ENCODE peak calls at places on chromosomes 16 and 17, in seven cellular contexts. E is tibial nerve, V is neural progenitor cell, R is fibroblast of lung, F is left lung, D is heart right ventricle, M is SJSA1. O is an unnamed sample.

GRCh38 chr17:742147-742793 is 9.8 kb downstream of the GEMIN4 start:
- DNase-seq in M (no peak), E (no peak), D (no peak), V (no peak), F (no peak), R (no peak), O (no peak)

GRCh38 chr16:6081320-6081976 is 983.9 kb upstream of the EEF2KMT start:
- DNase-seq in M (no peak), R (no peak), D (peak; percentile 3), F (no peak), V (peak; percentile 59), E (no peak), O (no peak)

GRCh38 chr16:81280393-81280792 is 34.4 kb upstream of the GAN start:
- DNase-seq in R (no peak), D (no peak), M (no peak), V (no peak), E (no peak), F (no peak), O (no peak)

GRCh38 chr16:12866981-12867551 is 34.3 kb upstream of the SHISA9 start:
- DNase-seq in E (no peak), F (no peak), M (no peak), V (no peak), R (no peak), D (no peak), O (no peak)

GRCh38 chr17:38620551-38621277 is 15.0 kb upstream of the SRCIN1 start:
- DNase-seq in R (no peak), F (no peak), E (no peak), V (no peak), D (no peak), M (no peak), O (peak; percentile 15)

GRCh38 chr16:78576941-78577340 is 477.5 kb downstream of the WWOX start:
- DNase-seq in E (no peak), F (no peak), D (no peak), M (no peak), V (no peak), R (no peak), O (no peak)

GRCh38 chr16:31473300-31474052 is 1.5 kb downstream of the TGFB1I1 start:
- DNase-seq in E (no peak), M (no peak), F (peak; percentile 62), D (no peak), V (no peak), R (no peak), O (no peak)

GRCh38 chr16:19926449-19927390 is 42.1 kb upstream of the GPRC5B start:
- DNase-seq in D (no peak), M (no peak), E (no peak), F (no peak), R (peak; percentile 48), V (no peak), O (no peak)

GRCh38 chr16:57483725-57484514 is 2.4 kb downstream of the DOK4 start:
- DNase-seq in M (peak; percentile 42), E (no peak), V (no peak), F (no peak), R (no peak), D (no peak), O (peak; percentile 71)

GRCh38 chr16:85514601-85515318 is 98.4 kb upstream of the GSE1 start:
- DNase-seq in V (peak; percentile 73), M (peak; percentile 90), D (peak; percentile 70), E (peak; percentile 48), F (peak; percentile 86), R (peak; percentile 96), O (peak; percentile 87)

GRCh38 chr17:48462946-48463345 is 32.9 kb upstream of the SKAP1 start:
- DNase-seq in F (no peak), E (no peak), R (no peak), V (no peak), D (no peak), M (no peak), O (no peak)

GRCh38 chr16:5706206-5706605 is 608.6 kb upstream of the EEF2KMT start:
- DNase-seq in M (no peak), E (no peak), V (no peak), R (no peak), F (no peak), D (no peak), O (no peak)

GRCh38 chr17:5241861-5242671 is 7.4 kb upstream of the SCIMP start:
- DNase-seq in F (no peak), V (no peak), E (no peak), M (no peak), R (no peak), D (no peak), O (no peak)

GRCh38 chr16:59905628-59906027 is 1171.5 kb upstream of the GOT2 start:
- DNase-seq in F (no peak), M (no peak), E (no peak), R (peak; percentile 60), D (no peak), V (no peak), O (no peak)

GRCh38 chr16:82878466-82878865 is 251.7 kb downstream of the CDH13 start:
- DNase-seq in F (no peak), V (no peak), M (no peak), E (no peak), R (no peak), D (no peak), O (no peak)

GRCh38 chr17:1787301-1787902 is 25.5 kb downstream of the SERPINF1 start:
- DNase-seq in V (no peak), D (peak; percentile 64), E (no peak), M (peak; percentile 83), F (no peak), R (peak; percentile 93), O (no peak)

GRCh38 chr17:5249615-5250014 is 15.0 kb upstream of the SCIMP start:
- DNase-seq in V (peak; percentile 72), D (peak; percentile 61), E (peak; percentile 75), R (peak; percentile 86), M (peak; percentile 46), F (no peak), O (no peak)

GRCh38 chr17:51461578-51462004 is 201.2 kb downstream of the UTP18 start:
- DNase-seq in M (peak; percentile 87), D (peak; percentile 19), E (peak; percentile 44), F (peak; percentile 80), V (peak; percentile 63), R (peak; percentile 15), O (peak; percentile 75)

GRCh38 chr17:77571562-77571981 is 386.9 kb upstream of the TNRC6C start:
- DNase-seq in V (no peak), R (peak; percentile 35), D (no peak), M (no peak), E (no peak), F (no peak), O (peak; percentile 40)

GRCh38 chr16:85514295-85514600 is 98.9 kb upstream of the GSE1 start:
- DNase-seq in R (no peak), F (peak; percentile 85), D (peak; percentile 80), E (no peak), M (no peak), V (no peak), O (peak; percentile 89)

GRCh38 chr16:86806181-86806837 is 228.0 kb downstream of the FOXL1 start:
- DNase-seq in F (no peak), M (no peak), V (no peak), D (no peak), R (no peak), E (no peak), O (no peak)

GRCh38 chr16:20042848-20043247 is 30.8 kb downstream of the GPR139 start:
- DNase-seq in R (no peak), V (no peak), M (no peak), F (no peak), D (no peak), E (no peak), O (no peak)

GRCh38 chr17:50314456-50315011 is 31.4 kb upstream of the XYLT2 start:
- DNase-seq in E (no peak), V (no peak), R (no peak), D (no peak), M (no peak), F (no peak), O (peak; percentile 3)

GRCh38 chr17:35743911-35744328 is 9.1 kb downstream of the GAS2L2 start:
- DNase-seq in E (no peak), F (peak; percentile 47), D (no peak), R (peak; percentile 45), V (peak; percentile 77), M (no peak), O (no peak)

GRCh38 chr17:65364408-65364807 is 197.0 kb downstream of the AXIN2 start:
- DNase-seq in R (no peak), D (no peak), M (no peak), F (no peak), E (no peak), V (no peak), O (no peak)

GRCh38 chr16:62066747-62067146 is 30.5 kb upstream of the CDH8 start:
- DNase-seq in D (no peak), E (no peak), F (peak; percentile 19), V (no peak), M (no peak), R (no peak), O (no peak)

GRCh38 chr16:62064173-62064572 is 27.9 kb upstream of the CDH8 start:
- DNase-seq in M (no peak), F (no peak), V (no peak), R (no peak), D (no peak), E (no peak), O (no peak)

GRCh38 chr16:62067981-62068380 is 31.7 kb upstream of the CDH8 start:
- DNase-seq in D (no peak), V (no peak), F (no peak), E (no peak), R (no peak), M (no peak), O (no peak)

GRCh38 chr16:62068747-62069146 is 32.5 kb upstream of the CDH8 start:
- DNase-seq in E (no peak), F (no peak), R (no peak), M (no peak), V (peak; percentile 24), D (no peak), O (no peak)

DNA sequence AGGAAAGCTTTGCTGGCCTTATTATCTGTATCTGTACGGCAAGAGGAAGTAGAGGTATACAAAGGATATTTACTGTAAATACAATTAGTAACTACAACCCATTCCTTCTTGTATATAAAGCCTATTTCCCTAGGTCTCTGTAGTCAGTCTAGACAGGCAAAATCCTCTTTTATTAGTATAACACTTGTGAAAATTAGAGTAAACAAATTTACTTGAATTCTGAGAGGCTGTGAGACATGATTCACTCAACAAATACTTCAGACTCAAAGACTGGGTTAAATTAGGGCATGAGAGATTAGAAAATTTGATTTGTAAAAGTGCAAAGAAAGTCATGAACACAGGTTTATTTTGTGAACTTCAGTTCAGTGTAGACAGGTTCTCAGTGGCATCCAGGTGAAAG is 30.9 kb upstream of the CDH8 start:
- DNase-seq in R (no peak), M (no peak), D (no peak), F (no peak), V (no peak), E (no peak), O (no peak)
- H3K4me1 ChIP-seq in R (no peaks in the 10 kb centered on the region), M (no peaks in the 10 kb centered on the region), D (no peaks in the 10 kb centered on the region), F (no peaks in the 10 kb centered on the region), V (peaks cover 13% of the 10 kb centered on the region), E (no peaks in the 10 kb centered on the region), O (no peaks in the 10 kb centered on the region)

GRCh38 chr17:74952431-74953128 is 16.9 kb downstream of the OTOP3 start:
- DNase-seq in D (no peak), M (peak; percentile 49), R (no peak), F (no peak), V (no peak), E (no peak), O (no peak)
- H3K27me3 ChIP-seq in D (no peaks in the 10 kb centered on the region), M (peaks cover 89% of the 10 kb centered on the region), R (peaks cover 8% of the 10 kb centered on the region), F (peaks cover 9% of the 10 kb centered on the region), V (no peaks in the 10 kb centered on the region), E (no peaks in the 10 kb centered on the region), O (no peaks in the 10 kb centered on the region)

GRCh38 chr16:2074071-2074470 is 26.3 kb downstream of the TSC2 start:
- DNase-seq in D (no peak), E (no peak), F (no peak), V (no peak), M (no peak), R (no peak), O (no peak)
- H3K27ac ChIP-seq in D (no peak overlapping the region), E (no peak overlapping the region), F (no peak overlapping the region), V (no peak overlapping the region), M (no peak overlapping the region), R (no peak overlapping the region), O (no peak overlapping the region)

GRCh38 chr16:14634389-14634725 is 1.6 kb downstream of the BFAR start:
- DNase-seq in D (no peak), V (peak; percentile 6), R (no peak), F (no peak), M (no peak), E (no peak), O (no peak)
- H3K4me1 ChIP-seq in D (no peaks in the 10 kb centered on the region), V (peaks cover 22% of the 10 kb centered on the region), R (peaks cover 2% of the 10 kb centered on the region), F (peaks cover 69% of the 10 kb centered on the region), M (peaks cover 15% of the 10 kb centered on the region), E (peaks cover 34% of the 10 kb centered on the region), O (peaks cover 30% of the 10 kb centered on the region)

O was measured in upper lobe of right lung.